ENCODE peak calls at places on chromosomes 3 and 15, in four cellular contexts. One of them, this sample, is unnamed. For H3K9me1, the result is how much of the 10 kb centered on the place peaks cover.

GRCh38 chr3:171753025-171753472 is 57.2 kb downstream of the PLD1 start:
- DNase-seq in IMR-90: peak
- DNase-seq in K562: peak
- DNase-seq in endothelial cell of umbilical vein: no peak
- DNase-seq in this sample: peak

GRCh38 chr3:193865879-193866480 is 270.0 kb upstream of the HES1 start:
- DNase-seq in K562: no peak
- DNase-seq in endothelial cell of umbilical vein: no peak
- DNase-seq in IMR-90: no peak
- DNase-seq in this sample: no peak

GRCh38 chr3:54146383-54147239 is 24.3 kb downstream of the CACNA2D3 start:
- DNase-seq in endothelial cell of umbilical vein: no peak
- DNase-seq in K562: peak
- DNase-seq in IMR-90: no peak
- DNase-seq in this sample: no peak

GRCh38 chr3:122794779-122795673 is at the start of gene SLC49A4:
- DNase-seq in endothelial cell of umbilical vein: peak
- DNase-seq in IMR-90: peak
- DNase-seq in K562: peak
- DNase-seq in this sample: no peak

GRCh38 chr3:84318273-84318809 is 640.4 kb upstream of the CADM2 start:
- DNase-seq in IMR-90: no peak
- DNase-seq in endothelial cell of umbilical vein: no peak
- DNase-seq in K562: no peak
- DNase-seq in this sample: no peak

GRCh38 chr15:67030036-67030762 is 35.2 kb upstream of the SMAD3 start:
- DNase-seq in endothelial cell of umbilical vein: no peak
- DNase-seq in K562: peak
- DNase-seq in IMR-90: no peak
- DNase-seq in this sample: no peak

GRCh38 chr3:179069762-179070390 is 1.7 kb downstream of the ZMAT3 start:
- DNase-seq in endothelial cell of umbilical vein: peak
- DNase-seq in IMR-90: peak
- DNase-seq in K562: no peak
- DNase-seq in this sample: no peak

GRCh38 chr3:21154911-21155310 is 596.1 kb downstream of the ZNF385D start:
- DNase-seq in IMR-90: no peak
- DNase-seq in K562: no peak
- DNase-seq in endothelial cell of umbilical vein: no peak
- DNase-seq in this sample: no peak

GRCh38 chr15:85745525-85745924 is 49.2 kb downstream of the KLHL25 start:
- DNase-seq in endothelial cell of umbilical vein: no peak
- DNase-seq in IMR-90: no peak
- DNase-seq in K562: no peak
- DNase-seq in this sample: no peak

GRCh38 chr15:51367322-51367976 is 26.0 kb downstream of the GLDN start:
- DNase-seq in endothelial cell of umbilical vein: no peak
- DNase-seq in IMR-90: no peak
- DNase-seq in K562: no peak
- DNase-seq in this sample: no peak

GRCh38 chr3:14775011-14775410 is 43.8 kb upstream of the FGD5 start:
- DNase-seq in IMR-90: no peak
- DNase-seq in endothelial cell of umbilical vein: no peak
- DNase-seq in K562: no peak
- DNase-seq in this sample: no peak

GRCh38 chr3:102248981-102249705 is 185.7 kb upstream of the ZPLD1 start:
- DNase-seq in K562: no peak
- DNase-seq in endothelial cell of umbilical vein: no peak
- DNase-seq in IMR-90: no peak
- DNase-seq in this sample: no peak

GRCh38 chr3:187367561-187368103 is 553 bp upstream of the RTP4 start:
- DNase-seq in endothelial cell of umbilical vein: no peak
- DNase-seq in K562: no peak
- DNase-seq in IMR-90: no peak
- DNase-seq in this sample: no peak

GRCh38 chr15:71237456-71238188 is 122.4 kb downstream of the THSD4 start:
- DNase-seq in IMR-90: peak
- DNase-seq in K562: peak
- DNase-seq in endothelial cell of umbilical vein: peak
- DNase-seq in this sample: peak

GRCh38 chr3:132283440-132283839 is 33.8 kb upstream of the ACP3 start:
- DNase-seq in IMR-90: no peak
- DNase-seq in endothelial cell of umbilical vein: no peak
- DNase-seq in K562: no peak
- DNase-seq in this sample: no peak

GRCh38 chr3:48885753-48886152 is 12.9 kb downstream of the SLC25A20 start:
- DNase-seq in IMR-90: no peak
- DNase-seq in endothelial cell of umbilical vein: no peak
- DNase-seq in K562: no peak
- DNase-seq in this sample: no peak

GRCh38 chr3:120163816-120164215 is 69.6 kb upstream of the GSK3B start:
- DNase-seq in endothelial cell of umbilical vein: no peak
- DNase-seq in IMR-90: no peak
- DNase-seq in K562: no peak
- DNase-seq in this sample: no peak

GRCh38 chr3:119676020-119676419 is 1.2 kb downstream of the COX17 start:
- DNase-seq in IMR-90: no peak
- DNase-seq in endothelial cell of umbilical vein: no peak
- DNase-seq in K562: no peak
- DNase-seq in this sample: no peak

GRCh38 chr3:150222646-150223045 is 185.5 kb upstream of the TSC22D2 start:
- DNase-seq in IMR-90: no peak
- DNase-seq in K562: no peak
- DNase-seq in endothelial cell of umbilical vein: no peak
- DNase-seq in this sample: no peak

GRCh38 chr3:72320911-72321385 is 527.3 kb downstream of the SHQ1 start:
- DNase-seq in IMR-90: no peak
- DNase-seq in K562: no peak
- DNase-seq in endothelial cell of umbilical vein: no peak
- DNase-seq in this sample: no peak

GRCh38 chr3:152256829-152257228 is 11.9 kb upstream of the MBNL1 start:
- DNase-seq in endothelial cell of umbilical vein: no peak
- DNase-seq in IMR-90: no peak
- DNase-seq in K562: no peak
- DNase-seq in this sample: no peak
- H3K9ac ChIP-seq in endothelial cell of umbilical vein: no peak
- H3K9ac ChIP-seq in IMR-90: no peak
- H3K9ac ChIP-seq in K562: no peak
- H3K9ac ChIP-seq in this sample: no peak

DNA sequence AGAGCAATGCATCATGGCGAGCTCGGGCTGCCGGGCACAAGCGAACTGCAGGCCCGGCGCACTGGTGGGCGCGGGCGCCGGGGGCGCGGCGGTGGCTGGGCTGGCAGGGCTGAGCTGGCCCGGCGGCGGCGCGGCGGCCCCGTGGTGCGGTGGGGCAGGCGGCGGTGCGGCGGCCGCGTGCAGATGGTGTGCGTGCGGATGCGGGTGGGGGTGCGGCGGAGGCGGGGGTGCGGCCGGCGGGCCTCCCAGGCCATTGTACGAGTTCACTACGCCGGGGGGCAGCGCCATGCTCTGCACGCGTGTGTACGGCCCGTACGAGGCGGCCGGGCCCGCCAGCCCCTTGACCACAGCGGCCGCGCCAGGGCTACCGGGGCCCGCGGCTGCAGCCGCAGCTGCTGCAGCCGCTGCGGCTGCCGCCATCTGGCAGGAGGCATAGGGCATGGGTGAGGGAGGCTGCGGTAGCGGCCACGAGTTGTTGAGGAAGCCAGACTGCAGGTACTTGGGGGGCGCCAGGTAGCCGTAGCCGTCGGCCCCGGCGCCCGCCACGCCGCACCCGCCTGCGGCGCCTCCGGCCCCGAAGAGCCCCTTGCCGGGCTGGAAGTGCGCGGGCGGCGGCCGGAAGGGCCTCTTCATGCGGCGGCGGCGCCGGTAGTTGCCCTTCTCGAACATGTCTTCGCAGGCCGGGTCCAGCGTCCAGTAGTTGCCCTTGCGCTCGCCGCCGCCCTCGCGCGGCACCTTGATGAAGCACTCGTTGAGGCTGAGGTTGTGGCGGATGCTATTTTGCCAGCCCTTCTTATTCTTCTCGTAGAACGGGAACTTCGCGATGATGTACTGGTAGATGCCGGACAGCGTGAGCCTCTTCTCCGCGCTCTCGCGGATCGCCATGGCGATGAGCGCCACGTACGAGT is 1.0 kb downstream of the FOXL2 start:
- DNase-seq in endothelial cell of umbilical vein: no peak
- DNase-seq in IMR-90: peak
- DNase-seq in K562: peak
- DNase-seq in this sample: no peak
- H3K9me1 ChIP-seq in endothelial cell of umbilical vein: under half
- H3K9me1 ChIP-seq in IMR-90: under half
- H3K9me1 ChIP-seq in K562: under half
- H3K9me1 ChIP-seq in this sample: under half

GRCh38 chr3:69353088-69353478 is 32.8 kb downstream of the FRMD4B start:
- DNase-seq in IMR-90: no peak
- DNase-seq in K562: no peak
- DNase-seq in endothelial cell of umbilical vein: no peak
- DNase-seq in this sample: no peak

GRCh38 chr3:69352305-69353087 is 33.4 kb downstream of the FRMD4B start:
- DNase-seq in endothelial cell of umbilical vein: peak
- DNase-seq in K562: no peak
- DNase-seq in IMR-90: no peak
- DNase-seq in this sample: no peak

GRCh38 chr3:69354948-69355347 is 30.9 kb downstream of the FRMD4B start:
- DNase-seq in IMR-90: no peak
- DNase-seq in K562: no peak
- DNase-seq in endothelial cell of umbilical vein: peak
- DNase-seq in this sample: peak

GRCh38 chr3:69357196-69357595 is 28.7 kb downstream of the FRMD4B start:
- DNase-seq in endothelial cell of umbilical vein: no peak
- DNase-seq in IMR-90: no peak
- DNase-seq in K562: no peak
- DNase-seq in this sample: no peak

DNA sequence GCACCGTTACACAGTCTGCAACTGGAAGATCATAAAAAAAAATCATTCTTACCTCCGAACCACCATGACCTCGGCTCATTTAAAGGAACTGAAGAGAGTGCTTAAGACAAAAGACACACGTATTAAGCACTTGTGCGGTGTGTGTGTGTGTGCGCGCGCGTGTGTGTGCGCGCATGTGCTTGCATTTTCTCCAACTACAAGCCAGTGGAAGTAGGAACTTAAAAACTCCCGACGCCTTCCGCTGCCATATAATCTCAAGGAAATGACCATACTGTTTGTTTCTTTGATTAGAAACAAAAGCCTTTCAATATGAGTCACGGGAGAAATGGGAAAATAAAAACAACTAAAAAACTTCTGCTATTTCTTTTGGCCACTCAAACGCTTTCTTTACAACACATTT is 32.4 kb downstream of the FRMD4B start:
- DNase-seq in IMR-90: no peak
- DNase-seq in K562: no peak
- DNase-seq in endothelial cell of umbilical vein: peak
- DNase-seq in this sample: no peak
- H3K9ac ChIP-seq in IMR-90: no peak
- H3K9ac ChIP-seq in K562: no peak
- H3K9ac ChIP-seq in endothelial cell of umbilical vein: peak
- H3K9ac ChIP-seq in this sample: no peak

DNA sequence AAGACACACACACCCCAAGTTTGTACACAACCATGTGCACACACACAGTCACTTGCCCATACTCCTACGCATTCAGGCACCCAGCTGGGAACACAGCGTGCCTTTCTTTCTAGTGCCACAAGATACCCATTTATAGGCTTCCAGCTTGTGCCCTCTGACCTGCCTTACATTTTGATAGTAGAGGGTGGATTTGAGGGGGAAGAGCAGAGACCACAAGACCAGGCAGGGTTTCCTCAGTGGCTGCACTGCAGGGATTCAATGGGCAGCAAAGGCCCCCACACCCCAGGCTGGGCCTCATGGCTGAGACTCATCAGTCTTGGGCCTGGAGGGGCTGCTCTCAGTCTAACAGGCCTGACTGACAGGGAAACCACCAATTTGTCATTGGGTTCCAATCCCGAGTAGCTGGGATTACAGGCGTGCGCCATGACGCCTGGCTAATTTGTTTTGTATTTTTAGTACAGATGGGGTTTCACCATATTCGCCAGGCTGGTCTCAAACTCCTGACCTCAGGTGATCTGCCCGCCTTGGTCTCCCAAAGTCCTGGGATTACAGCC is 18.8 kb upstream of the ANKDD1A start:
- DNase-seq in IMR-90: no peak
- DNase-seq in K562: no peak
- DNase-seq in endothelial cell of umbilical vein: no peak
- DNase-seq in this sample: no peak
- H3K9me1 ChIP-seq in IMR-90: under half
- H3K9me1 ChIP-seq in K562: under half
- H3K9me1 ChIP-seq in endothelial cell of umbilical vein: under half
- H3K9me1 ChIP-seq in this sample: under half

DNA sequence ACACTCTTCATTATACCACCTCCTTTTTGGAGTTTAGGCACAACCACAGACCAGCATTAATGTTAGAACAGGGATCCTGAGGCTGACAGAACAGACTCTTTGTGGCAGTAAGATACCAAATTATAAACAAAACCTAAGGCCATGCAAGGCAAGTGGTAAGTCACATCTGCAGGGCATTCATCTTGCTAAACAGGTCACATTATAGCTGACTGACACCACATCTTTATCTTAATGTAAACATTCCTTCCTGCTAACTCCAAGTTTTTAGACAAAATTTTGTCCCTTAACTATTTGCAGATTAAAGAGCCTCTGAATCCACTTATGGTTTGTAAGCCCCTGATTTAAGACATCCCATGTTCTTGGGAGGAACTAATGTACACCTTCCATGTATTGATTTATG is 500.6 kb downstream of the PYDC2 start:
- DNase-seq in K562: no peak
- DNase-seq in endothelial cell of umbilical vein: no peak
- DNase-seq in IMR-90: no peak
- DNase-seq in this sample: no peak
- H3K9ac ChIP-seq in K562: no peak
- H3K9ac ChIP-seq in endothelial cell of umbilical vein: no peak
- H3K9ac ChIP-seq in IMR-90: no peak
- H3K9ac ChIP-seq in this sample: no peak

GRCh38 chr3:108088697-108089096 is 2.1 kb downstream of the CD47 start:
- DNase-seq in IMR-90: peak
- DNase-seq in K562: no peak
- DNase-seq in endothelial cell of umbilical vein: peak
- DNase-seq in this sample: no peak
- H3K9me1 ChIP-seq in IMR-90: under half
- H3K9me1 ChIP-seq in K562: under half
- H3K9me1 ChIP-seq in endothelial cell of umbilical vein: under half
- H3K9me1 ChIP-seq in this sample: under half